ENCODE peak calls at places on chromosomes 5 and 9, in seven cellular contexts. Q is CD8-positive, alpha-beta T cell; A is coronary artery; G is neural progenitor cell; Z is cardiac muscle cell; C is PC-9; K is IMR-90. X is an unnamed sample.

GRCh38 chr5:35660451-35660850 is 42.8 kb downstream of the SPEF2 start:
- DNase-seq in A (no peak), Q (no peak), Z (no peak), G (no peak), K (no peak), C (no peak), X (no peak)

GRCh38 chr5:139764250-139764791 is 31.3 kb upstream of the PSD2 start:
- DNase-seq in A (no peak), Z (peak), K (no peak), C (no peak), Q (no peak), G (peak), X (no peak)

GRCh38 chr5:135369952-135370351 is 29.1 kb downstream of the MACROH2A1 start:
- DNase-seq in G (no peak), Z (no peak), K (no peak), Q (no peak), A (no peak), C (no peak), X (no peak)

GRCh38 chr9:88477300-88477751 is 57.7 kb upstream of the NXNL2 start:
- DNase-seq in K (peak), Z (no peak), Q (no peak), A (no peak), G (no peak), C (peak), X (no peak)

GRCh38 chr9:89721971-89722530 is 117.2 kb downstream of the GADD45G start:
- DNase-seq in C (no peak), Q (no peak), K (no peak), G (no peak), Z (no peak), A (no peak), X (no peak)

GRCh38 chr5:169893010-169893409 is 87.3 kb downstream of the INSYN2B start:
- DNase-seq in C (peak), Z (no peak), A (no peak), Q (no peak), K (no peak), G (no peak), X (no peak)

GRCh38 chr9:22911632-22912031 is 465.0 kb downstream of the DMRTA1 start:
- DNase-seq in C (no peak), A (no peak), Z (no peak), G (no peak), Q (no peak), K (no peak), X (no peak)

GRCh38 chr5:151491059-151491458 is 43.7 kb downstream of the SLC36A1 start:
- DNase-seq in K (no peak), Z (no peak), A (peak), G (no peak), C (no peak), Q (no peak), X (no peak)

GRCh38 chr5:170863646-170864045 is 1.8 kb downstream of the RANBP17 start:
- DNase-seq in Z (peak), K (peak), C (peak), Q (no peak), A (no peak), G (no peak), X (no peak)

GRCh38 chr9:23850242-23851023 is 24.4 kb upstream of the ELAVL2 start:
- DNase-seq in Z (peak), A (no peak), Q (no peak), C (no peak), G (peak), K (no peak), X (no peak)

GRCh38 chr9:8961186-8961666 is 1161.6 kb upstream of the DMAC1 start:
- DNase-seq in C (no peak), Z (no peak), K (no peak), A (peak), G (no peak), Q (no peak), X (no peak)
- H3K4me3 ChIP-seq in C (no peak), Z (no peak), K (no peak), A (no peak), G (no peak), Q (no peak), X (no peak)

DNA sequence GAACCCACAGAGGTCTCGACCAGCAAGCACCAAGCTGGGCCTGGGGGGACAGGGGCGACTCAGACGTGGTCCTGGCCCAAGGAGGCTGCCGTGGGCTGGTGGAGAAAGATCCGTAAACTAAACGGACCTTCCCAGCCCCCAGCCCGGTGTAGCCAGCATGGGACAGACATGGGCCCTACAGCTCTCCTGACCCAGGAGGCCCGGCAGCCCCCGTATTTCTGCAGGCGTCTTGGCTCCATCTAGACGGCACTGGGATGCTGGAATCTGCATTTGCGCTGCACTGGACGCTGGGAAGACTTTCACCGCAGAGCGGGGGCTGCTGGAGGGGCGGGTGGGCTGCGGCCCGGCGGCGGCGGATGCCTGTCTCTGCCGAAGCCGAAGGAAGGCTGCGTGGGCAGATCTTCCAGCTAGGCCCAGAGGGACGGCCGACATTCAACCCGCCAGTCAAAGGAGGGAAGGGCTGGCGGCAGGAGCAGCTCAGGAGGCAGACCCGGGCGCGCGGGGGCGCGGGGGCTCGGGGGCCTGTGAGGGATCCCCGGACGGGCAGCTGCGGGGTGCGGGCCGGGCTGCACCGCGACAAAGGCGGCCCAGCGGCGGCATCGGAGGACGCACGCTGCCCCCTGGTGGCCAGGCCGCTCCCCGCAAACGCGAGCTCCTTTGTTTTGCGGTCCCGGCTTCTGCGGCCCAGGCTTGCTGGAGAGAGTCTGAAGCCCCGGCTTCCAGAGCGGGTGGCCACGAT is 266.2 kb downstream of the NSG2 start:
- DNase-seq in K (peak), Z (peak), A (peak), G (peak), Q (peak), C (no peak), X (peak)
- H3K4me3 ChIP-seq in K (peak), Z (peak), A (peak), G (peak), Q (no peak), C (no peak), X (no peak)

GRCh38 chr9:131282175-131282574 is 5.9 kb upstream of the FAM78A start:
- DNase-seq in C (no peak), Z (no peak), A (no peak), G (no peak), Q (no peak), K (no peak), X (no peak)

GRCh38 chr9:131284856-131285255 is 4.7 kb upstream of the PLPP7 start:
- DNase-seq in G (no peak), Q (no peak), C (no peak), Z (no peak), K (no peak), A (no peak), X (no peak)

GRCh38 chr9:131280660-131281059 is 4.3 kb upstream of the FAM78A start:
- DNase-seq in Z (no peak), K (no peak), A (no peak), G (no peak), C (no peak), Q (no peak), X (no peak)

GRCh38 chr9:131281119-131281965 is 5.0 kb upstream of the FAM78A start:
- DNase-seq in A (no peak), Z (no peak), Q (no peak), C (no peak), K (no peak), G (no peak), X (no peak)

DNA sequence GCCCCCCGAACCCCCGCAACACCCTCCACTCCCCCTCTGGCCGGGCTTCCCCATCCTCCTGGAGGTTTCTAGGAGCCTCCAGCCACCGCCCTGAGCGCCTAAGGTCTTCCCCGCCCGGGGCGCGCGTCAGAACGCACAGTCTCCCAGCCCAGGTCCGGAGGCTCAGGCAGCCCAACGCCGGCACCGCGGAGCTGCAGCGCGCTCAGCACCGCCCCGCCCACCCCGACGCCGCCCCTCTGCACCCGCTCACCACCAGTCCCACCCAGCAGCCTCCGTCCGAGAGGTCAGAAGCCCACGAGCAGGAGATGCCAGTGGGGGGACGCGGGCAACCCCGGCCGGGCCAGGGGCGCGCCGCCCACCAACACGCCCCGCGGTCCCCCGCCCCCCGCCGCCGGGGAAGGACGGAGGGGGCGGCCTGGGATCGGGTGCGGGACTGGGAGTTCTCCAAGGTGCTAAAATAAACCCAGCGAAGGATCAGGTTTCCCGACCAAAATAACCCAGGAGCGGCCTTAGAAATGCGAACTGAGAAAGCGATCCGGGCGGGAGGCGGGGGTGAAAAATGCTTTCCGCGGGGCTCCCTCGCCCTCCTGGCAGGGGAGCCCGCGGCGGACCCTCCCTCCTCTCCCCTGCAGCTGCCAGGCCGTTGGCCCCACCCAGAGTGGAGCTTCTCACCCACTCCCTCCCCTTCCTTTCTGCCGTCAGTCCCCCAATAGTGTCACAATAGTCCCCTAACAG is 6.5 kb upstream of the FAM78A start:
- DNase-seq in Q (no peak), K (peak), G (peak), C (no peak), Z (peak), A (no peak), X (no peak)
- H3K4me3 ChIP-seq in Q (peak), K (no peak), G (peak), C (no peak), Z (peak), A (peak), X (no peak)

GRCh38 chr5:143316337-143316736 is 87.1 kb downstream of the NR3C1 start:
- DNase-seq in K (no peak), G (no peak), Z (no peak), C (no peak), Q (no peak), A (no peak), X (no peak)
- H3K4me3 ChIP-seq in K (no peak), G (no peak), Z (no peak), C (no peak), Q (no peak), A (no peak), X (no peak)

GRCh38 chr5:68282001-68282400 is 66.4 kb downstream of the PIK3R1 start:
- DNase-seq in G (no peak), Z (no peak), Q (no peak), A (no peak), C (no peak), K (no peak), X (no peak)
- H3K4me3 ChIP-seq in G (no peak), Z (no peak), Q (peak), A (no peak), C (no peak), K (no peak), X (peak)

X was measured in Jurkat, Clone E6-1.